ENCODE peak calls at places on chromosomes 12 and 14, in seven cellular contexts. H is posterior cingulate gyrus; Y is cardiac muscle cell; P is cortex of kidney; M is stimulated activated CD8-positive, alpha-beta memory T cell treated with anti-CD3 and anti-CD28 coated beads, Interleukin-4, amount 100 ng/mL, for 24 hours; W is iPS DF 19.7; G is breast epithelium. Q is an unnamed sample.

GRCh38 chr14:77276295-77276935 is 5.4 kb upstream of the NGB start:
- DNase-seq in Y (no peak), H (no peak), G (no peak), M (no peak), P (no peak), W (no peak), Q (no peak)

GRCh38 chr12:121806556-121807308 is 2.9 kb downstream of the SETD1B start:
- DNase-seq in W (no peak), Y (peak), P (no peak), M (no peak), H (no peak), G (no peak), Q (no peak)

GRCh38 chr14:72651715-72652114 is 242.2 kb downstream of the DPF3 start:
- DNase-seq in M (no peak), P (no peak), Y (no peak), G (no peak), H (no peak), W (no peak), Q (no peak)

GRCh38 chr14:77889971-77890442 is 90.1 kb downstream of the ADCK1 start:
- DNase-seq in W (no peak), H (no peak), G (no peak), P (no peak), M (no peak), Y (no peak), Q (no peak)

GRCh38 chr14:50770586-50770985 is 60.4 kb downstream of the NIN start:
- DNase-seq in P (no peak), W (no peak), G (no peak), Y (no peak), H (no peak), M (no peak), Q (no peak)

GRCh38 chr12:6768385-6769002 is 2.3 kb downstream of the PTMS start:
- DNase-seq in G (no peak), W (no peak), Y (no peak), H (no peak), P (no peak), M (no peak), Q (no peak)

GRCh38 chr12:105522166-105522825 is 191.8 kb downstream of the C12orf75 start:
- DNase-seq in Y (no peak), M (no peak), G (no peak), W (no peak), H (no peak), P (no peak), Q (no peak)

GRCh38 chr14:80602931-80603330 is 338.6 kb downstream of the CEP128 start:
- DNase-seq in W (no peak), P (no peak), M (no peak), G (no peak), H (peak), Y (no peak), Q (no peak)

GRCh38 chr12:12992418-12993175 is 7.5 kb downstream of the HEBP1 start:
- DNase-seq in G (no peak), Y (no peak), M (no peak), P (no peak), H (no peak), W (no peak), Q (no peak)

GRCh38 chr12:82620917-82621316 is 65.8 kb upstream of the TMTC2 start:
- DNase-seq in P (no peak), M (no peak), H (no peak), G (no peak), Y (no peak), W (no peak), Q (no peak)

GRCh38 chr14:72736791-72737559 is 156.9 kb downstream of the DPF3 start:
- DNase-seq in G (no peak), M (no peak), W (no peak), H (no peak), Y (no peak), P (no peak), Q (no peak)

GRCh38 chr12:1918875-1919236 is 404 bp upstream of the CACNA2D4 start:
- DNase-seq in M (no peak), Y (no peak), G (no peak), H (no peak), P (no peak), W (no peak), Q (no peak)

GRCh38 chr12:102740157-102741032 is 176.6 kb downstream of the PAH start:
- DNase-seq in W (no peak), G (no peak), M (no peak), P (no peak), Y (peak), H (no peak), Q (no peak)

GRCh38 chr12:10551375-10551774 is 45.7 kb downstream of the EIF2S3B start:
- DNase-seq in P (no peak), H (no peak), W (no peak), Y (no peak), G (no peak), M (no peak), Q (no peak)

GRCh38 chr12:6294533-6295186 is 15.8 kb upstream of the PLEKHG6 start:
- DNase-seq in G (no peak), M (no peak), Y (no peak), P (no peak), W (no peak), H (no peak), Q (no peak)

GRCh38 chr12:24630446-24630845 is 318.5 kb downstream of the BCAT1 start:
- DNase-seq in G (no peak), P (no peak), H (no peak), Y (no peak), W (no peak), M (no peak), Q (no peak)

GRCh38 chr12:79452906-79453305 is 237.9 kb downstream of the PAWR start:
- DNase-seq in G (no peak), H (no peak), W (no peak), Y (no peak), P (no peak), M (no peak), Q (no peak)

GRCh38 chr14:90388437-90388836 is 8.4 kb upstream of the CALM1 start:
- DNase-seq in M (no peak), G (no peak), W (no peak), H (no peak), Y (peak), P (no peak), Q (no peak)

GRCh38 chr12:85413266-85413665 is 133.2 kb downstream of the ALX1 start:
- DNase-seq in M (no peak), G (no peak), P (no peak), W (no peak), H (no peak), Y (no peak), Q (no peak)

GRCh38 chr12:90065301-90065801 is 356.7 kb upstream of the ATP2B1 start:
- DNase-seq in H (no peak), W (no peak), M (no peak), Y (no peak), G (no peak), P (no peak), Q (no peak)

GRCh38 chr12:25775968-25776367 is 182.5 kb upstream of the RASSF8 start:
- DNase-seq in H (no peak), Y (no peak), P (no peak), M (no peak), G (no peak), W (no peak), Q (no peak)

GRCh38 chr14:92846162-92846897 is 52.2 kb downstream of the GOLGA5 start:
- DNase-seq in M (peak), P (no peak), G (no peak), Y (no peak), H (no peak), W (no peak), Q (peak)

GRCh38 chr12:5440973-5441372 is 9.1 kb downstream of the NTF3 start:
- DNase-seq in G (no peak), P (no peak), W (no peak), H (no peak), Y (no peak), M (no peak), Q (no peak)

GRCh38 chr12:116087962-116088361 is 189.5 kb downstream of the MED13L start:
- DNase-seq in P (no peak), Y (no peak), W (no peak), G (no peak), H (no peak), M (no peak), Q (no peak)

GRCh38 chr12:109654357-109654756 is 59.3 kb upstream of the FAM222A start:
- DNase-seq in Y (no peak), M (no peak), G (no peak), H (no peak), W (no peak), P (no peak), Q (no peak)

GRCh38 chr12:104182144-104182543 is 33.4 kb upstream of the TXNRD1 start:
- DNase-seq in P (no peak), Y (no peak), G (no peak), M (no peak), H (no peak), W (no peak), Q (no peak)

GRCh38 chr12:58029260-58029659 is 87.9 kb downstream of the ATP23 start:
- DNase-seq in H (no peak), G (no peak), M (no peak), W (no peak), Y (no peak), P (no peak), Q (no peak)

GRCh38 chr12:52681551-52682380 is 1.6 kb upstream of the KRT1 start:
- DNase-seq in W (no peak), Y (no peak), M (no peak), H (no peak), G (peak), P (no peak), Q (peak)

GRCh38 chr12:41026151-41026550 is 162.0 kb upstream of the PDZRN4 start:
- DNase-seq in Y (no peak), M (no peak), G (no peak), P (no peak), W (no peak), H (no peak), Q (no peak)

GRCh38 chr14:100875126-100875525 is 28.4 kb downstream of the RTL1 start:
- DNase-seq in Y (no peak), W (no peak), G (no peak), M (no peak), H (no peak), P (no peak), Q (no peak)

GRCh38 chr14:30985796-30986195 is 39.7 kb upstream of the AP4S1 start:
- DNase-seq in P (no peak), H (no peak), Y (no peak), G (no peak), M (no peak), W (no peak), Q (no peak)

GRCh38 chr12:104866286-104866685 is 91.8 kb downstream of the SLC41A2 start:
- DNase-seq in P (no peak), Y (no peak), M (no peak), H (no peak), G (no peak), W (no peak), Q (no peak)

GRCh38 chr14:91693342-91693741 is 38.5 kb downstream of the CATSPERB start:
- DNase-seq in H (no peak), Y (no peak), M (no peak), G (no peak), P (no peak), W (no peak), Q (no peak)

GRCh38 chr12:49903700-49904423 is at the start of gene FAIM2:
- DNase-seq in H (peak), M (peak), G (no peak), P (no peak), Y (no peak), W (no peak), Q (peak)

GRCh38 chr12:19489168-19489567 is 49.9 kb downstream of the AEBP2 start:
- DNase-seq in M (no peak), W (no peak), G (no peak), H (no peak), P (no peak), Y (no peak), Q (no peak)

GRCh38 chr12:41743835-41744234 is 400.8 kb downstream of the GXYLT1 start:
- DNase-seq in M (no peak), G (no peak), H (no peak), P (no peak), W (no peak), Y (no peak), Q (no peak)

GRCh38 chr12:47561746-47562145 is 144.1 kb downstream of the RPAP3 start:
- DNase-seq in M (no peak), P (no peak), H (no peak), W (no peak), Y (no peak), G (no peak), Q (no peak)

GRCh38 chr14:102517412-102518062 is 8.0 kb upstream of the ANKRD9 start:
- DNase-seq in W (no peak), H (no peak), P (no peak), G (no peak), Y (no peak), M (no peak), Q (no peak)

GRCh38 chr12:19710811-19711793 is 271.8 kb downstream of the AEBP2 start:
- DNase-seq in M (no peak), W (no peak), Y (no peak), P (no peak), G (no peak), H (no peak), Q (no peak)